ENCODE peak calls at places on chromosomes 12 and 14, in nine cellular contexts. One of them, this sample, is unnamed.

GRCh38 chr14:65847065-65847847 is 434.7 kb downstream of the FUT8 start:
- DNase-seq in A549: no peak
- DNase-seq in ovary: no peak
- DNase-seq in aorta: no peak
- DNase-seq in GM13977: peak
- DNase-seq in mesothelial cell of epicardium: peak
- DNase-seq in Peyer's patch: no peak
- DNase-seq in GM12865: peak
- DNase-seq in endodermal cell: no peak
- DNase-seq in this sample: peak

GRCh38 chr12:95126076-95126475 is 52.7 kb upstream of the NR2C1 start:
- DNase-seq in A549: no peak
- DNase-seq in ovary: no peak
- DNase-seq in aorta: no peak
- DNase-seq in GM13977: no peak
- DNase-seq in mesothelial cell of epicardium: no peak
- DNase-seq in Peyer's patch: no peak
- DNase-seq in GM12865: no peak
- DNase-seq in endodermal cell: no peak
- DNase-seq in this sample: no peak

GRCh38 chr14:90759370-90760054 is 56.7 kb downstream of the TTC7B start:
- DNase-seq in A549: no peak
- DNase-seq in ovary: no peak
- DNase-seq in aorta: no peak
- DNase-seq in GM13977: peak
- DNase-seq in mesothelial cell of epicardium: no peak
- DNase-seq in Peyer's patch: no peak
- DNase-seq in GM12865: peak
- DNase-seq in endodermal cell: no peak
- DNase-seq in this sample: no peak

GRCh38 chr14:74663884-74664283 is 49.0 kb downstream of the AREL1 start:
- DNase-seq in A549: no peak
- DNase-seq in ovary: no peak
- DNase-seq in aorta: peak
- DNase-seq in GM13977: no peak
- DNase-seq in mesothelial cell of epicardium: no peak
- DNase-seq in Peyer's patch: no peak
- DNase-seq in GM12865: no peak
- DNase-seq in endodermal cell: no peak
- DNase-seq in this sample: no peak

GRCh38 chr12:24752763-24753462 is 196.0 kb downstream of the BCAT1 start:
- DNase-seq in A549: no peak
- DNase-seq in ovary: no peak
- DNase-seq in aorta: no peak
- DNase-seq in GM13977: no peak
- DNase-seq in mesothelial cell of epicardium: no peak
- DNase-seq in Peyer's patch: no peak
- DNase-seq in GM12865: no peak
- DNase-seq in endodermal cell: no peak
- DNase-seq in this sample: no peak

GRCh38 chr12:93174048-93174447 is 203.7 kb upstream of the NUDT4 start:
- DNase-seq in A549: no peak
- DNase-seq in ovary: no peak
- DNase-seq in aorta: no peak
- DNase-seq in GM13977: no peak
- DNase-seq in mesothelial cell of epicardium: no peak
- DNase-seq in Peyer's patch: no peak
- DNase-seq in GM12865: no peak
- DNase-seq in endodermal cell: no peak
- DNase-seq in this sample: no peak

GRCh38 chr12:16241346-16241745 is 36.1 kb downstream of the SLC15A5 start:
- DNase-seq in A549: no peak
- DNase-seq in ovary: no peak
- DNase-seq in aorta: no peak
- DNase-seq in GM13977: no peak
- DNase-seq in mesothelial cell of epicardium: no peak
- DNase-seq in Peyer's patch: no peak
- DNase-seq in GM12865: no peak
- DNase-seq in endodermal cell: no peak
- DNase-seq in this sample: no peak

GRCh38 chr14:54381821-54382220 is 15.0 kb upstream of the CDKN3 start:
- DNase-seq in A549: no peak
- DNase-seq in ovary: no peak
- DNase-seq in aorta: no peak
- DNase-seq in GM13977: no peak
- DNase-seq in mesothelial cell of epicardium: no peak
- DNase-seq in Peyer's patch: no peak
- DNase-seq in GM12865: no peak
- DNase-seq in endodermal cell: no peak
- DNase-seq in this sample: no peak

GRCh38 chr14:99579903-99580570 is 24.0 kb downstream of the CCDC85C start:
- DNase-seq in A549: peak
- DNase-seq in ovary: no peak
- DNase-seq in aorta: no peak
- DNase-seq in GM13977: no peak
- DNase-seq in mesothelial cell of epicardium: peak
- DNase-seq in Peyer's patch: peak
- DNase-seq in GM12865: no peak
- DNase-seq in endodermal cell: peak
- DNase-seq in this sample: no peak

GRCh38 chr14:89736866-89737265 is 217.7 kb downstream of the EFCAB11 start:
- DNase-seq in A549: no peak
- DNase-seq in ovary: no peak
- DNase-seq in aorta: no peak
- DNase-seq in GM13977: no peak
- DNase-seq in mesothelial cell of epicardium: no peak
- DNase-seq in Peyer's patch: no peak
- DNase-seq in GM12865: no peak
- DNase-seq in endodermal cell: no peak
- DNase-seq in this sample: no peak

GRCh38 chr12:2119266-2119665 is 66.5 kb downstream of the CACNA1C start:
- DNase-seq in A549: no peak
- DNase-seq in ovary: peak
- DNase-seq in aorta: no peak
- DNase-seq in GM13977: no peak
- DNase-seq in mesothelial cell of epicardium: no peak
- DNase-seq in Peyer's patch: no peak
- DNase-seq in GM12865: no peak
- DNase-seq in endodermal cell: no peak
- DNase-seq in this sample: no peak

GRCh38 chr12:47903151-47903611 is 1.6 kb downstream of the VDR start:
- DNase-seq in A549: no peak
- DNase-seq in ovary: no peak
- DNase-seq in aorta: peak
- DNase-seq in GM13977: peak
- DNase-seq in mesothelial cell of epicardium: no peak
- DNase-seq in Peyer's patch: peak
- DNase-seq in GM12865: peak
- DNase-seq in endodermal cell: peak
- DNase-seq in this sample: no peak

GRCh38 chr14:77076118-77076631 is 21.9 kb upstream of the CIPC start:
- DNase-seq in A549: no peak
- DNase-seq in ovary: peak
- DNase-seq in aorta: peak
- DNase-seq in GM13977: no peak
- DNase-seq in mesothelial cell of epicardium: no peak
- DNase-seq in Peyer's patch: no peak
- DNase-seq in GM12865: no peak
- DNase-seq in endodermal cell: peak
- DNase-seq in this sample: no peak

GRCh38 chr12:79454338-79454777 is 236.4 kb downstream of the PAWR start:
- DNase-seq in A549: no peak
- DNase-seq in ovary: no peak
- DNase-seq in aorta: no peak
- DNase-seq in GM13977: no peak
- DNase-seq in mesothelial cell of epicardium: no peak
- DNase-seq in Peyer's patch: no peak
- DNase-seq in GM12865: no peak
- DNase-seq in endodermal cell: no peak
- DNase-seq in this sample: no peak

GRCh38 chr14:94009767-94010166 is 12.7 kb downstream of the CCDC197 start:
- DNase-seq in A549: no peak
- DNase-seq in ovary: no peak
- DNase-seq in aorta: no peak
- DNase-seq in GM13977: peak
- DNase-seq in mesothelial cell of epicardium: no peak
- DNase-seq in Peyer's patch: no peak
- DNase-seq in GM12865: peak
- DNase-seq in endodermal cell: no peak
- DNase-seq in this sample: no peak

GRCh38 chr14:32738206-32738871 is 200.3 kb upstream of the NPAS3 start:
- DNase-seq in A549: no peak
- DNase-seq in ovary: no peak
- DNase-seq in aorta: no peak
- DNase-seq in GM13977: no peak
- DNase-seq in mesothelial cell of epicardium: no peak
- DNase-seq in Peyer's patch: no peak
- DNase-seq in GM12865: no peak
- DNase-seq in endodermal cell: no peak
- DNase-seq in this sample: no peak

GRCh38 chr12:68792952-68793351 is 15.0 kb upstream of the MDM2 start:
- DNase-seq in A549: peak
- DNase-seq in ovary: no peak
- DNase-seq in aorta: no peak
- DNase-seq in GM13977: peak
- DNase-seq in mesothelial cell of epicardium: no peak
- DNase-seq in Peyer's patch: no peak
- DNase-seq in GM12865: peak
- DNase-seq in endodermal cell: peak
- DNase-seq in this sample: no peak

GRCh38 chr12:32821293-32822089 is 65.8 kb upstream of the YARS2 start:
- DNase-seq in A549: no peak
- DNase-seq in ovary: no peak
- DNase-seq in aorta: no peak
- DNase-seq in GM13977: no peak
- DNase-seq in mesothelial cell of epicardium: no peak
- DNase-seq in Peyer's patch: no peak
- DNase-seq in GM12865: no peak
- DNase-seq in endodermal cell: no peak
- DNase-seq in this sample: no peak

GRCh38 chr14:68974759-68975347 is 4.2 kb downstream of the ACTN1 start:
- DNase-seq in A549: no peak
- DNase-seq in ovary: no peak
- DNase-seq in aorta: peak
- DNase-seq in GM13977: no peak
- DNase-seq in mesothelial cell of epicardium: no peak
- DNase-seq in Peyer's patch: no peak
- DNase-seq in GM12865: no peak
- DNase-seq in endodermal cell: no peak
- DNase-seq in this sample: no peak

GRCh38 chr14:31926652-31927347 is 150.3 kb upstream of the ARHGAP5 start:
- DNase-seq in A549: no peak
- DNase-seq in ovary: no peak
- DNase-seq in aorta: no peak
- DNase-seq in GM13977: no peak
- DNase-seq in mesothelial cell of epicardium: no peak
- DNase-seq in Peyer's patch: no peak
- DNase-seq in GM12865: no peak
- DNase-seq in endodermal cell: no peak
- DNase-seq in this sample: no peak

GRCh38 chr12:124478416-124478815 is 89.0 kb downstream of the NCOR2 start:
- DNase-seq in A549: no peak
- DNase-seq in ovary: no peak
- DNase-seq in aorta: no peak
- DNase-seq in GM13977: no peak
- DNase-seq in mesothelial cell of epicardium: no peak
- DNase-seq in Peyer's patch: no peak
- DNase-seq in GM12865: no peak
- DNase-seq in endodermal cell: no peak
- DNase-seq in this sample: no peak

GRCh38 chr14:105864651-105865265 is 338.4 kb downstream of the TMEM121 start:
- DNase-seq in A549: no peak
- DNase-seq in ovary: peak
- DNase-seq in aorta: peak
- DNase-seq in GM13977: no peak
- DNase-seq in mesothelial cell of epicardium: peak
- DNase-seq in Peyer's patch: peak
- DNase-seq in GM12865: no peak
- DNase-seq in endodermal cell: peak
- DNase-seq in this sample: no peak

GRCh38 chr12:16221776-16222175 is 55.7 kb downstream of the SLC15A5 start:
- DNase-seq in A549: no peak
- DNase-seq in ovary: no peak
- DNase-seq in aorta: no peak
- DNase-seq in GM13977: no peak
- DNase-seq in mesothelial cell of epicardium: no peak
- DNase-seq in Peyer's patch: no peak
- DNase-seq in GM12865: no peak
- DNase-seq in endodermal cell: no peak
- DNase-seq in this sample: no peak

GRCh38 chr12:19964549-19964948 is 403.8 kb upstream of the PDE3A start:
- DNase-seq in A549: no peak
- DNase-seq in ovary: no peak
- DNase-seq in aorta: no peak
- DNase-seq in GM13977: no peak
- DNase-seq in mesothelial cell of epicardium: no peak
- DNase-seq in Peyer's patch: no peak
- DNase-seq in GM12865: no peak
- DNase-seq in endodermal cell: no peak
- DNase-seq in this sample: no peak

GRCh38 chr12:20624718-20625117 is 70.4 kb upstream of the SLCO1C1 start:
- DNase-seq in A549: no peak
- DNase-seq in ovary: no peak
- DNase-seq in aorta: no peak
- DNase-seq in GM13977: no peak
- DNase-seq in mesothelial cell of epicardium: no peak
- DNase-seq in Peyer's patch: no peak
- DNase-seq in GM12865: no peak
- DNase-seq in endodermal cell: peak
- DNase-seq in this sample: no peak

GRCh38 chr12:22299294-22299912 is 35.1 kb downstream of the ST8SIA1 start:
- DNase-seq in A549: no peak
- DNase-seq in ovary: no peak
- DNase-seq in aorta: no peak
- DNase-seq in GM13977: no peak
- DNase-seq in mesothelial cell of epicardium: no peak
- DNase-seq in Peyer's patch: no peak
- DNase-seq in GM12865: no peak
- DNase-seq in endodermal cell: no peak
- DNase-seq in this sample: no peak